ENCODE peak calls at places on chromosomes 12 and 14, in seven cellular contexts. D is activated naive CD8-positive, alpha-beta T cell treated with anti-CD3 and anti-CD28 coated beads, Interleukin-2, amount 50 U/mL, for 24 hours; B is stimulated activated naive CD8-positive, alpha-beta T cell treated with anti-CD3 and anti-CD28 coated beads, Interleukin-15, Interleukin-2, amounts not matched to agents 100 U/mL and 50 U/mL, for 24 hours; Q is psoas muscle; A is activated CD8-positive, alpha-beta T cell treated with anti-CD3 and anti-CD28 coated beads, Interleukin-2, amount 10 ng/mL, durations not matched to agents 7 days and 5 days; O is activated T-cell treated with anti-CD3 and anti-CD28 coated beads, Interleukin-2, amount 50 U/mL, for 4 hours; J is sciatic nerve. S is an unnamed sample.

GRCh38 chr12:10293570-10294227 is 14.0 kb upstream of the KLRD1 start:
- ATAC-seq in A (peak), Q (no peak), B (peak), O (peak), J (no peak), D (peak), S (peak)

GRCh38 chr12:52187206-52187605 is 4.6 kb downstream of the KRT80 start:
- ATAC-seq in O (no peak), A (no peak), D (no peak), B (no peak), J (no peak), Q (no peak), S (no peak)

GRCh38 chr12:124273630-124274029 is 21.3 kb upstream of the RFLNA start:
- ATAC-seq in A (peak), J (no peak), D (peak), O (peak), B (peak), Q (peak), S (peak)

GRCh38 chr12:80201908-80202307 is 102.6 kb downstream of the OTOGL start:
- ATAC-seq in D (no peak), B (no peak), Q (no peak), O (no peak), A (no peak), J (no peak), S (no peak)

GRCh38 chr12:112809684-112810083 is 18.1 kb downstream of the RPH3A start:
- ATAC-seq in J (no peak), A (no peak), D (no peak), B (no peak), O (no peak), Q (no peak), S (no peak)

GRCh38 chr12:107131832-107132616 is 38.7 kb upstream of the CRY1 start:
- ATAC-seq in B (no peak), A (no peak), Q (no peak), J (peak), O (peak), D (no peak), S (peak)

GRCh38 chr14:24673059-24673458 is 39.1 kb upstream of the GZMB start:
- ATAC-seq in B (no peak), D (no peak), O (no peak), Q (no peak), J (no peak), A (peak), S (no peak)

GRCh38 chr14:74525361-74525851 is 31.8 kb downstream of the ISCA2 start:
- ATAC-seq in B (no peak), A (no peak), Q (no peak), J (no peak), D (no peak), O (no peak), S (no peak)

GRCh38 chr12:50110762-50111416 is 1.1 kb upstream of the COX14 start:
- ATAC-seq in Q (peak), D (no peak), A (no peak), B (no peak), J (peak), O (no peak), S (no peak)

GRCh38 chr14:96584907-96585671 is 82.9 kb downstream of the PAPOLA start:
- ATAC-seq in O (no peak), D (no peak), Q (no peak), B (no peak), J (no peak), A (no peak), S (no peak)

GRCh38 chr14:97776890-97777564 is 979.8 kb downstream of the VRK1 start:
- ATAC-seq in Q (no peak), O (no peak), A (no peak), D (no peak), B (no peak), J (no peak), S (no peak)

GRCh38 chr12:18967814-18968213 is 161.7 kb upstream of the PLEKHA5 start:
- ATAC-seq in Q (no peak), J (peak), A (no peak), D (no peak), O (no peak), B (no peak), S (no peak)

GRCh38 chr14:103073367-103073875 is 10.6 kb upstream of the LBHD2 start:
- ATAC-seq in B (no peak), Q (no peak), J (no peak), D (no peak), A (no peak), O (no peak), S (no peak)

GRCh38 chr12:19726592-19726991 is 287.3 kb downstream of the AEBP2 start:
- ATAC-seq in A (no peak), B (no peak), J (no peak), D (peak), Q (no peak), O (no peak), S (no peak)

GRCh38 chr12:549476-550082 is 89.8 kb downstream of the B4GALNT3 start:
- ATAC-seq in A (no peak), B (no peak), J (no peak), O (no peak), D (no peak), Q (no peak), S (no peak)